ENCODE peak calls at places on chromosomes 16 and 17, in eight cellular contexts. One of them, this sample, is unnamed.

GRCh38 chr17:78307887-78308633 is 51.8 kb downstream of the SOCS3 start:
- DNase-seq in small intestine: no peak
- DNase-seq in iris pigment epithelial cell: no peak
- DNase-seq in GM12892: no peak
- DNase-seq in GM13976: no peak
- DNase-seq in glutamatergic neuron: no peak
- DNase-seq in T-helper 2 cell: no peak
- DNase-seq in heart left ventricle: no peak
- DNase-seq in this sample: no peak

GRCh38 chr16:27495191-27495590 is 54.5 kb downstream of the GTF3C1 start:
- DNase-seq in heart left ventricle: peak
- DNase-seq in T-helper 2 cell: no peak
- DNase-seq in iris pigment epithelial cell: peak
- DNase-seq in GM13976: no peak
- DNase-seq in small intestine: no peak
- DNase-seq in glutamatergic neuron: no peak
- DNase-seq in GM12892: no peak
- DNase-seq in this sample: no peak

GRCh38 chr17:82900741-82901140 is 60.9 kb upstream of the ZNF750 start:
- DNase-seq in iris pigment epithelial cell: peak
- DNase-seq in GM12892: no peak
- DNase-seq in GM13976: no peak
- DNase-seq in T-helper 2 cell: no peak
- DNase-seq in glutamatergic neuron: no peak
- DNase-seq in small intestine: no peak
- DNase-seq in heart left ventricle: no peak
- DNase-seq in this sample: no peak

GRCh38 chr17:62965149-62965648 is 836 bp upstream of the TANC2 start:
- DNase-seq in iris pigment epithelial cell: no peak
- DNase-seq in small intestine: no peak
- DNase-seq in GM13976: no peak
- DNase-seq in T-helper 2 cell: no peak
- DNase-seq in glutamatergic neuron: no peak
- DNase-seq in heart left ventricle: no peak
- DNase-seq in GM12892: no peak
- DNase-seq in this sample: no peak

GRCh38 chr16:53098526-53099317 is 43.9 kb downstream of the CHD9 start:
- DNase-seq in T-helper 2 cell: no peak
- DNase-seq in GM12892: peak
- DNase-seq in glutamatergic neuron: peak
- DNase-seq in iris pigment epithelial cell: peak
- DNase-seq in heart left ventricle: peak
- DNase-seq in small intestine: peak
- DNase-seq in GM13976: peak
- DNase-seq in this sample: peak

GRCh38 chr17:28053044-28053670 is 10.7 kb downstream of the NLK start:
- DNase-seq in T-helper 2 cell: no peak
- DNase-seq in iris pigment epithelial cell: no peak
- DNase-seq in heart left ventricle: no peak
- DNase-seq in GM13976: no peak
- DNase-seq in glutamatergic neuron: no peak
- DNase-seq in GM12892: no peak
- DNase-seq in small intestine: no peak
- DNase-seq in this sample: no peak

GRCh38 chr17:38713456-38713855 is 8.4 kb downstream of the MLLT6 start:
- DNase-seq in iris pigment epithelial cell: no peak
- DNase-seq in GM13976: no peak
- DNase-seq in T-helper 2 cell: no peak
- DNase-seq in glutamatergic neuron: no peak
- DNase-seq in small intestine: no peak
- DNase-seq in GM12892: peak
- DNase-seq in heart left ventricle: no peak
- DNase-seq in this sample: no peak

GRCh38 chr17:50349241-50349595 is 3.3 kb downstream of the XYLT2 start:
- DNase-seq in GM12892: no peak
- DNase-seq in iris pigment epithelial cell: no peak
- DNase-seq in heart left ventricle: no peak
- DNase-seq in glutamatergic neuron: no peak
- DNase-seq in small intestine: no peak
- DNase-seq in GM13976: no peak
- DNase-seq in T-helper 2 cell: no peak
- DNase-seq in this sample: no peak

GRCh38 chr17:36611345-36612072 is 10.1 kb downstream of the MRM1 start:
- DNase-seq in small intestine: no peak
- DNase-seq in iris pigment epithelial cell: peak
- DNase-seq in T-helper 2 cell: no peak
- DNase-seq in GM13976: no peak
- DNase-seq in glutamatergic neuron: no peak
- DNase-seq in GM12892: no peak
- DNase-seq in heart left ventricle: no peak
- DNase-seq in this sample: no peak

GRCh38 chr16:58035356-58036170 is 10.0 kb downstream of the MMP15 start:
- DNase-seq in glutamatergic neuron: no peak
- DNase-seq in GM12892: no peak
- DNase-seq in T-helper 2 cell: no peak
- DNase-seq in iris pigment epithelial cell: no peak
- DNase-seq in GM13976: peak
- DNase-seq in small intestine: no peak
- DNase-seq in heart left ventricle: no peak
- DNase-seq in this sample: no peak

GRCh38 chr17:44501866-44502265 is 1.3 kb downstream of the GPATCH8 start:
- DNase-seq in GM12892: no peak
- DNase-seq in glutamatergic neuron: no peak
- DNase-seq in T-helper 2 cell: no peak
- DNase-seq in GM13976: no peak
- DNase-seq in small intestine: peak
- DNase-seq in heart left ventricle: no peak
- DNase-seq in iris pigment epithelial cell: peak
- DNase-seq in this sample: no peak